ENCODE peak calls at places on chromosome 10, in four cellular contexts. P is neural crest cell, A is A549, Q is T-cell. N is an unnamed sample.

GRCh38 chr10:60942604-60943269 is 1.2 kb downstream of the RHOBTB1 start:
- DNase-seq in P (no peak), A (peak), Q (peak), N (peak)

GRCh38 chr10:110307805-110308204 is 3.1 kb upstream of the SMNDC1 start:
- DNase-seq in P (no peak), A (no peak), Q (no peak), N (no peak)

GRCh38 chr10:70561558-70561957 is 41.0 kb downstream of the PRF1 start:
- DNase-seq in P (no peak), A (no peak), Q (no peak), N (peak)

GRCh38 chr10:63765126-63765525 is 243.9 kb downstream of the REEP3 start:
- DNase-seq in P (no peak), A (peak), Q (no peak), N (no peak)

GRCh38 chr10:123422261-123422660 is 243.9 kb upstream of the GPR26 start:
- DNase-seq in P (no peak), A (no peak), Q (no peak), N (no peak)

GRCh38 chr10:71264345-71265200 is 52.2 kb downstream of the UNC5B start:
- DNase-seq in P (no peak), A (no peak), Q (no peak), N (no peak)

GRCh38 chr10:43595739-43596298 is 10.4 kb upstream of the ZNF485 start:
- DNase-seq in P (no peak), A (no peak), Q (no peak), N (no peak)

GRCh38 chr10:69275444-69275843 is 2.9 kb upstream of the HK1 start:
- DNase-seq in P (no peak), A (no peak), Q (no peak), N (no peak)

GRCh38 chr10:127928021-127928806 is 21.3 kb downstream of the PTPRE start:
- DNase-seq in P (no peak), A (no peak), Q (no peak), N (no peak)

GRCh38 chr10:117165557-117166419 is 27.7 kb upstream of the VAX1 start:
- DNase-seq in P (peak), A (peak), Q (no peak), N (peak)

GRCh38 chr10:99983280-99983988 is 26.3 kb downstream of the DNMBP start:
- DNase-seq in P (no peak), A (no peak), Q (no peak), N (peak)

GRCh38 chr10:123284022-123284421 is 129.8 kb downstream of the BUB3 start:
- DNase-seq in P (no peak), A (peak), Q (no peak), N (no peak)

GRCh38 chr10:2137549-2138174 is 400.3 kb upstream of the ADARB2 start:
- DNase-seq in P (no peak), A (peak), Q (no peak), N (no peak)

N was measured in ovary.